ENCODE peak calls at places on chromosome X, in five cellular contexts. G, H, T, B and W are unnamed samples. For H3K4me1, the result is how much of the 10 kb centered on the place peaks cover.

GRCh38 chrX:150238656-150239382 is 124.3 kb upstream of the MAMLD1 start:
- DNase-seq in G (no peak), H (no peak), T (peak), B (no peak), W (no peak)

GRCh38 chrX:81301877-81302276 is 100.0 kb downstream of the SH3BGRL start:
- DNase-seq in G (no peak), H (no peak), T (no peak), B (no peak), W (no peak)

GRCh38 chrX:84737471-84737871 is 235.2 kb upstream of the HDX start:
- DNase-seq in G (no peak), H (no peak), T (no peak), B (no peak), W (no peak)

GRCh38 chrX:10709276-10709675 is 88.9 kb upstream of the MID1 start:
- DNase-seq in G (no peak), H (no peak), T (no peak), B (no peak), W (no peak)

GRCh38 chrX:47143894-47144625 is 442 bp downstream of the NDUFB11 start:
- DNase-seq in G (no peak), H (peak), T (no peak), B (peak), W (no peak)

GRCh38 chrX:135707880-135708279 is 5.6 kb upstream of the CT45A1 start:
- DNase-seq in G (peak), H (peak), T (peak), B (no peak), W (peak)

GRCh38 chrX:80648023-80648422 is 161.7 kb downstream of the BRWD3 start:
- DNase-seq in G (no peak), H (no peak), T (no peak), B (no peak), W (no peak)

GRCh38 chrX:115584715-115585114 is 23.7 kb downstream of the PLS3 start:
- DNase-seq in G (no peak), H (no peak), T (no peak), B (no peak), W (no peak)

GRCh38 chrX:154717824-154718223 is 33.1 kb downstream of the GAB3 start:
- DNase-seq in G (no peak), H (peak), T (no peak), B (no peak), W (no peak)

GRCh38 chrX:46733226-46733625 is 25.7 kb downstream of the SLC9A7 start:
- DNase-seq in G (no peak), H (no peak), T (no peak), B (no peak), W (no peak)

GRCh38 chrX:1462596-1463251 is 10.0 kb upstream of the ASMTL start:
- DNase-seq in G (no peak), H (no peak), T (no peak), B (no peak), W (no peak)

GRCh38 chrX:140775211-140775610 is 65.7 kb downstream of the LINC00632 start:
- DNase-seq in G (no peak), H (no peak), T (no peak), B (no peak), W (no peak)

GRCh38 chrX:150573702-150574101 is 5.3 kb downstream of the MTM1 start:
- DNase-seq in G (no peak), H (no peak), T (no peak), B (no peak), W (no peak)

GRCh38 chrX:56107320-56107719 is 124.8 kb upstream of the KLF8 start:
- DNase-seq in G (no peak), H (no peak), T (no peak), B (no peak), W (no peak)

GRCh38 chrX:132219343-132219768 is at the start of gene RAP2C:
- DNase-seq in G (peak), H (peak), T (peak), B (no peak), W (peak)

GRCh38 chrX:83008415-83008814 is 499.7 kb upstream of the POU3F4 start:
- DNase-seq in G (no peak), H (peak), T (no peak), B (no peak), W (no peak)

GRCh38 chrX:17738737-17739535 is 1.6 kb downstream of the SCML1 start:
- DNase-seq in G (no peak), H (no peak), T (no peak), B (peak), W (no peak)

GRCh38 chrX:47358387-47359065 is 11.9 kb upstream of the ZNF157 start:
- DNase-seq in G (no peak), H (no peak), T (no peak), B (no peak), W (no peak)

GRCh38 chrX:153601511-153602110 is 2.7 kb upstream of the CCNQ start:
- DNase-seq in G (no peak), H (no peak), T (no peak), B (no peak), W (no peak)

GRCh38 chrX:151735219-151735618 is 673 bp downstream of the CNGA2 start:
- DNase-seq in G (no peak), H (no peak), T (no peak), B (no peak), W (no peak)

GRCh38 chrX:38375888-38376287 is 23.5 kb downstream of the OTC start:
- DNase-seq in G (no peak), H (no peak), T (no peak), B (no peak), W (peak)

GRCh38 chrX:12007881-12008280 is 130.4 kb upstream of the FRMPD4 start:
- DNase-seq in G (no peak), H (no peak), T (no peak), B (no peak), W (peak)

GRCh38 chrX:2439613-2440012 is 61.2 kb downstream of the DHRSX start:
- DNase-seq in G (no peak), H (no peak), T (no peak), B (no peak), W (no peak)

GRCh38 chrX:134562002-134562401 is 96.3 kb downstream of the PLAC1 start:
- DNase-seq in G (no peak), H (no peak), T (no peak), B (no peak), W (no peak)

GRCh38 chrX:47540754-47541538 is 20.1 kb upstream of the ARAF start:
- DNase-seq in G (peak), H (peak), T (peak), B (no peak), W (peak)

DNA sequence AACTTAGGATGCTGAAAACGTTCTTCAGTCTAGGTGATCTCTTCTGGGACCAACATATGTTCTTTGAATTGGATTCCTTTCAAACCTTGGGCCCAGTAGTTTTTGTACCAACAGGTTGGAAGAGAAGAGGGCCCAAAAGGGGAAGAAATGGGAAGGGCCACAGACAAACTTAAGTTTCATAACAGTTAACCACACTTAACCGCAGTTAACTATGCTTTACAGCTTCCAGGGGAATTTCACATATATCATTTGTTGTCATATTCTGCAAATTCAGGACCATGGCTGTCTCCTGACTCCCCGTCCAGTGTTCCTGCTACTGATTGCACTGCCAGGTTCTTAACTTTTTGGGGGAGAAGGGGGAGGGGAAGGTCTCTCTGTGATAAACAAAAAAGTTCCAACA is 34.6 kb downstream of the RTL5 start:
- DNase-seq in G (no peak), H (no peak), T (no peak), B (no peak), W (no peak)
- TF ChIP-seq SP1 in G (no peak), H (no peak), T (no peak), B (no peak), W (no peak)

DNA sequence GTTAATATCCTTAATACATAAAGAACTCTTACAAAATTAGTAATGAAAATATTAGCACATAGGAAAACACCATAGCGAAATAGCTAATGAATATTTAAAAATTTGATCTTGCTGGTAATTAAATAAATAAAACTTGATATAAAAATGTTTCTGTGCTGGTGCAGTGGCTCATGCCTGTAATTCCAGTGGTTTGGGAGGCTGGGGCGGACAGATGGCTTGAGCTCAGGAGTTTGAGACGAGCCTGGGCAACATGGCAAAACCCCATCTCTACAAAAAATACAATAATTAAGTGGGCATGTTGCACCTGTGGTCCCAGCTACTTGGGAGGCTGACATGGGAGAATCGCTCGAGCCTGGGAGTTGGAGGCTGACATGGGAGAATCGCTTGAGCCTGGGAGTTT is 7.6 kb downstream of the FAM199X start:
- DNase-seq in G (no peak), H (no peak), T (no peak), B (no peak), W (no peak)
- TF ChIP-seq CEBPB in G (no peak), H (no peak), T (no peak), B (no peak), W (no peak)

GRCh38 chrX:13028871-13029336 is 15.5 kb downstream of the FAM9C start:
- DNase-seq in G (no peak), H (no peak), T (peak), B (no peak), W (no peak)
- H3K4me1 ChIP-seq in G (under half), H (under half), T (under half), B (under half), W (under half)

GRCh38 chrX:77572322-77572721 is 125.1 kb downstream of the FGF16 start:
- DNase-seq in G (no peak), H (no peak), T (no peak), B (no peak), W (no peak)
- TF ChIP-seq SP1 in G (no peak), H (no peak), T (no peak), B (no peak), W (no peak)

DNA sequence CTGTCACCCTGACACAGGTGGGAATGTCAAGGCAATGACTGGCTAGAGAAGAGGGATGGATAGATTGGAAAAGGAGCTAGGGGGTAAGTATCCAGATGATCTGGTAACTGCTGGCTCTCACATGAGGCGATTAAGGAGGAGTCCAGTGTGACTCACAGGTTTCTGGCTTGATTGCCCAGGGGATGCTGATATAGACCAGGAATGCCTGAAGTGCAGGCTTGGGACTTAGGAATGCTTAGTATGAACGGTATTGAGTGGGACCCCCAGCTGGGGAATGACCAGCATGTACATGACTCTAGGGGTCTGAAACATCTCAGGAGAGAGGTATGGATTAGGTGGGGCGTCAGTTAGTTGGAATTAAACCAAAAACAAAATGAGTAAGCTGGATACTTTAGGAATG is 65.8 kb upstream of the PRPS1 start:
- DNase-seq in G (no peak), H (no peak), T (no peak), B (no peak), W (no peak)
- TF ChIP-seq CEBPB in G (no peak), H (no peak), T (no peak), B (no peak), W (no peak)

DNA sequence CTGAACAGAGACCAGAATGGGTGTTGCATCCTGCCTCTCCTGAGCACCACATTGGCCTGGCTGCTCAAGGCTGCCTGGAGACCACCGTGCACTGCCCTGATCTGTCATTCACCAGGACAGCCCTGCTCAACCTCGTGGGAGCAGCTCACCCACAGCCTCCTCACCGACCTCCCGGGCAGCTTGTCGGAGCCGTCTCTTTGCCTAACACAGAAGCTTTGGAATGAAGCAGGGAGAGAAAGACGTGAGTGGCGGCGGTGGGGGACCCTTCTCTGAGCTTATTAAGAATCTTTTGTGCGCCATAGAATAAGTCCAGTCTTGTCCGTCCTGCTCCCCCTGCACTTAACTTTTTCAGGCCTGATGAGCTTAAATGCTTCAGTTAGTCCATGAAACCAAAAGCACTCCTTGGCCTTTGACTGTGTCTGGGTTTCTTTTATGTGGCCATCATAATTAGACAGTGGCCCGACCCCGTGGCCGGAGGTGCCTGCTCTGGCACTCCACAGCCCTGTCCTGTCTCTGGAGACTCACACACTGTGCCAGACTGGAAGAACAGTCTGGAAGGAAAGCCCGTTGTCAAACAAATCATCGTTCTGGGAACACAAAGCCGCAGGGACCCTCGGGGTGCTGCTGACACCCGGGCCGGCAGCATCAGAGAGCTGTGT is 192.8 kb downstream of the BCOR start:
- DNase-seq in G (no peak), H (no peak), T (no peak), B (no peak), W (no peak)
- H3K4me1 ChIP-seq in G (under half), H (under half), T (under half), B (under half), W (under half)

DNA sequence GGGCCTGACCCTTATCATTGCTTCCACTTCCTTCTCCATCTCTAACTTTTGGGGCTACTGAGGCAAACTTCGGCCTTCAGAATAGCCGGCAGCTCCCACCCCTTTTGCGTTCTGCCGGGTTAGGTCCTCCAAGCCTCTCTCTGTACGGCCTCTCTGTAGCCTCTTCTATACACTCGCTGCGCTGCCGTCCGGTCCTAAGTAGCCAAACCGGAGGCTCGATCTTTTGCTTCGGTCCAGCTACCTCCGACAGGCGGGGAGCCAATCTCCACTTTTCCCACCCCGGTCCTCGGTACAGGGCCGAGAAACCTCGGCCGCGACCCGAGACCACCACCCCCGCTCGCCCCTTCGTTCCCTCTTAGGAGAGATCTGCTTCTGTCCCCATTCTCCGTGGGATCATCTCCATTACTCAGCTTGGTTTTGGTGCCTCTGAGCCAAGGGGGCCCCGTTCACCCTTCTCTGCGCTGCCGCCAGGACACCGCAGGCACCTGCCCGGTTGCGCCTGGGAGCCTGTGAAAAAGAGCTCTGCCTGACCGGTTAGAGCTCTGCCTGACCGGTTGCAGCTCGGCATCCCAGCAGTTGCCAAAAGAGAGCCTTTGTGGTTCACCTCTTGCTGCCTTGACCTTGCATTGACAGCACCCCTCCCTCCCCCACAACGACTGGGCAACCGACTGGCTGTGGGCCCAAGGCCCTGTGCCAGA is 1.0 kb upstream of the HTR2C start:
- DNase-seq in G (no peak), H (no peak), T (no peak), B (no peak), W (no peak)
- TF ChIP-seq SP1 in G (no peak), H (no peak), T (no peak), B (no peak), W (no peak)

GRCh38 chrX:69066966-69067525 is 98.2 kb downstream of the PJA1 start:
- DNase-seq in G (no peak), H (no peak), T (no peak), B (no peak), W (no peak)
- TF ChIP-seq CEBPB in G (no peak), H (no peak), T (no peak), B (no peak), W (no peak)

GRCh38 chrX:120147537-120147936 is 10.9 kb upstream of the RHOXF2 start:
- DNase-seq in G (no peak), H (no peak), T (no peak), B (no peak), W (no peak)
- H3K4me1 ChIP-seq in G (under half), H (under half), T (under half), B (under half), W (under half)